ENCODE peak calls at places on chromosomes 2 and 18, in four cellular contexts. J, I, X and U are unnamed samples.

GRCh38 chr18:3845176-3845575 is 395.2 kb downstream of the TGIF1 start:
- DNase-seq in I (no peak), X (no peak), J (no peak), U (no peak)

GRCh38 chr2:425947-426346 is 138.1 kb upstream of the ALKAL2 start:
- DNase-seq in I (no peak), X (no peak), J (no peak), U (no peak)

GRCh38 chr2:10221976-10222870 is 80.5 kb upstream of the HPCAL1 start:
- DNase-seq in I (no peak), J (no peak), X (no peak), U (no peak)

GRCh38 chr2:103208916-103209315 is 447.1 kb downstream of the TMEM182 start:
- DNase-seq in J (no peak), X (no peak), I (no peak), U (no peak)

GRCh38 chr2:16870677-16871076 is 205.0 kb upstream of the CYRIA start:
- DNase-seq in I (no peak), X (no peak), J (no peak), U (no peak)

GRCh38 chr18:68611301-68611700 is 103.6 kb downstream of the TMX3 start:
- DNase-seq in J (no peak), I (no peak), X (no peak), U (no peak)

GRCh38 chr2:159684796-159685195 is 27.5 kb upstream of the MARCHF7 start:
- DNase-seq in X (no peak), J (peak; percentile 65), I (peak; percentile 57), U (peak; percentile 40)

GRCh38 chr2:201872576-201872975 is 66.2 kb downstream of the CDK15 start:
- DNase-seq in X (no peak), J (no peak), I (no peak), U (no peak)

GRCh38 chr18:50424877-50425690 is 50.2 kb downstream of the SKA1 start:
- DNase-seq in X (no peak), I (peak; percentile 98), J (peak; percentile 42), U (peak; percentile 73)

GRCh38 chr2:41853427-41854191 is 194.2 kb upstream of the PKDCC start:
- DNase-seq in I (peak; percentile 74), J (peak; percentile 71), X (peak; percentile 73), U (peak; percentile 29)

GRCh38 chr2:72289283-72289682 is 141.6 kb upstream of the CYP26B1 start:
- DNase-seq in J (peak; percentile 61), X (no peak), I (no peak), U (peak; percentile 4)

GRCh38 chr2:153519260-153519875 is 40.8 kb upstream of the RPRM start:
- DNase-seq in J (peak; percentile 63), X (peak; percentile 72), I (peak; percentile 63), U (peak; percentile 2)

GRCh38 chr2:199019898-199020507 is 437.7 kb downstream of the SATB2 start:
- DNase-seq in J (peak; percentile 69), X (no peak), I (peak; percentile 10), U (no peak)
- TF ChIP-seq CTCF in J (peak; percentile 76), X (peak; percentile 68), I (peak; percentile 55), U (no peak)

GRCh38 chr2:219595250-219595649 is 2.4 kb upstream of the STK11IP start:
- DNase-seq in X (no peak), J (peak; percentile 11), I (peak; percentile 78), U (no peak)
- TF ChIP-seq CTCF in X (peak; percentile 25), J (no peak), I (no peak), U (no peak)

DNA sequence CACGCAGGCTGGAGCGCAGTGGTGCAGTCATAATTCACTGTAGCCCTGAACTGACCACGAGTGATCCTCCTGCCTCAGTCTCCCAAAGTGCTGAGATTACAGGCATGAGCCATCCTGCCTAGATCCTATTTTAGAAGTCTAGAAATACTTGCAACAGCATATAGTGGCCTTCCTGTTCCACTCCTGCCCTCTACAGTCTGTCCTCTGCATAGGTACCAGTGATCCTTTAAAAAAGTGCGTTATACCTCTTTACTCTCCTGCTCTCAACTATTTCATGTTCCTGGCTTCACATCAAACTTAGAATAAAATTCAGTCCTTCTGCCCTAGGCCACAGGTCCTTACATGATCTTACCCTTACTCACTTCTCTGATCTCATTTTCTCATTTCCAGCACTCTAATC is 6.0 kb downstream of the COMMD1 start:
- DNase-seq in I (no peak), X (no peak), J (peak; percentile 6), U (peak; percentile 35)
- TF ChIP-seq CTCF in I (peak; percentile 12), X (peak; percentile 32), J (peak; percentile 32), U (peak; percentile 62)

GRCh38 chr18:36298113-36298701 is 694 bp downstream of the FHOD3 start:
- DNase-seq in J (no peak), I (no peak), X (peak; percentile 55), U (no peak)
- TF ChIP-seq CTCF in J (no peak), I (no peak), X (no peak), U (no peak)

GRCh38 chr2:105769504-105769903 is 24.8 kb downstream of the NCK2 start:
- DNase-seq in I (no peak), J (no peak), X (no peak), U (no peak)
- TF ChIP-seq CTCF in I (peak; percentile 46), J (peak; percentile 1), X (peak; percentile 62), U (peak; percentile 13)